ENCODE peak calls at places on chromosomes 12 and 14, in nine cellular contexts. Q is neural crest cell, A is AG10803, J is OCI-LY7, R is HepG2, S is pancreas, H is tibial nerve, P is ovary, T is GM20000. W is an unnamed sample.

GRCh38 chr14:64970776-64971451 is 1.2 kb downstream of the RAB15 start:
- DNase-seq in Q (no peak), A (peak; percentile 31), J (no peak), R (no peak), S (no peak), H (no peak), P (no peak), T (no peak), W (no peak)

GRCh38 chr12:6167327-6168280 is 32.6 kb upstream of the CD9 start:
- DNase-seq in Q (no peak), A (peak; percentile 89), J (no peak), R (peak; percentile 30), S (no peak), H (peak; percentile 70), P (peak; percentile 36), T (peak; percentile 83), W (no peak)

GRCh38 chr12:30902001-30902400 is 24.5 kb upstream of the TSPAN11 start:
- DNase-seq in Q (no peak), A (peak; percentile 54), J (no peak), R (no peak), S (no peak), H (no peak), P (no peak), T (no peak), W (no peak)

GRCh38 chr12:7019043-7019569 is 830 bp upstream of the LPCAT3 start:
- DNase-seq in Q (no peak), A (no peak), J (no peak), R (no peak), S (no peak), H (no peak), P (no peak), T (no peak), W (no peak)

GRCh38 chr12:66288121-66288520 is 14.2 kb upstream of the HELB start:
- DNase-seq in Q (no peak), A (no peak), J (no peak), R (no peak), S (no peak), H (no peak), P (no peak), T (no peak), W (no peak)

GRCh38 chr12:15276088-15276698 is 46.1 kb upstream of the PTPRO start:
- DNase-seq in Q (peak; percentile 58), A (peak; percentile 36), J (peak; percentile 14), R (peak; percentile 11), S (no peak), H (peak; percentile 69), P (peak; percentile 33), T (no peak), W (no peak)

GRCh38 chr12:57173089-57173488 is 25.7 kb upstream of the LRP1-AS start:
- DNase-seq in Q (peak; percentile 37), A (no peak), J (peak; percentile 24), R (peak; percentile 51), S (no peak), H (no peak), P (no peak), T (peak; percentile 68), W (no peak)

GRCh38 chr12:15757553-15758255 is 31.5 kb downstream of the EPS8 start:
- DNase-seq in Q (no peak), A (peak; percentile 91), J (no peak), R (peak; percentile 15), S (no peak), H (no peak), P (peak; percentile 27), T (no peak), W (no peak)

GRCh38 chr14:97458302-97459137 is 661.3 kb downstream of the VRK1 start:
- DNase-seq in Q (peak; percentile 32), A (peak; percentile 3), J (no peak), R (no peak), S (peak; percentile 25), H (no peak), P (no peak), T (peak; percentile 18), W (no peak)

GRCh38 chr12:65125247-65125646 is 4.1 kb upstream of the WIF1 start:
- DNase-seq in Q (no peak), A (no peak), J (no peak), R (no peak), S (no peak), H (no peak), P (no peak), T (no peak), W (no peak)

GRCh38 chr12:118259079-118259478 is 113.6 kb downstream of the TAOK3 start:
- DNase-seq in Q (no peak), A (no peak), J (no peak), R (no peak), S (no peak), H (no peak), P (no peak), T (no peak), W (no peak)

GRCh38 chr12:117036046-117036445 is 63.2 kb downstream of the TESC start:
- DNase-seq in Q (no peak), A (no peak), J (no peak), R (no peak), S (peak; percentile 37), H (no peak), P (no peak), T (no peak), W (no peak)

GRCh38 chr14:102223682-102224081 is 81.3 kb downstream of the MOK start:
- DNase-seq in Q (no peak), A (no peak), J (no peak), R (no peak), S (no peak), H (no peak), P (no peak), T (no peak), W (no peak)

GRCh38 chr12:131105736-131106356 is 152.1 kb downstream of the ADGRD1 start:
- DNase-seq in Q (no peak), A (no peak), J (no peak), R (no peak), S (no peak), H (no peak), P (no peak), T (no peak), W (no peak)

GRCh38 chr14:84420236-84420635 is 1109.7 kb upstream of the FLRT2 start:
- DNase-seq in Q (no peak), A (no peak), J (no peak), R (no peak), S (no peak), H (no peak), P (no peak), T (no peak), W (no peak)

GRCh38 chr12:108369736-108370396 is 30.8 kb upstream of the CMKLR1 start:
- DNase-seq in Q (no peak), A (no peak), J (no peak), R (no peak), S (no peak), H (no peak), P (no peak), T (no peak), W (no peak)

DNA sequence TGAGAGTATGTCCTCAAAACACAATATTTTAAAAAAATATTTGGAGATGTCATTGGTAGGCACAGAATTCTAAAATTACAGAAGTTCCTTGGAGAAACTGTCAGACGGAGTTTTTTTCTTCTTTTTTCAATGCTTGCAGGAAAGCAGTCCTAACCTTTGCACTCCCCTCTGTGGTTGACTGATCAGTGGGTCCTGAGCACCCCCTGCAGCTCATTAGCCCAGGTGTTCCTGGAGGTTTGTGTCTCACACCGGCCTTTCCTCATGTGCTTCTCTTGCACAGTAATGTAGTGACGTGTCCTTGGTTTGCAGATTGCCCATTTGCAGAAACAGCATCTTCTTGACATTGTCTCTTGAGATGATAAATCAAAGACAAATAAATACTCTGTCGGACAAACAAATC is 513.0 kb downstream of the TMEM121 start:
- DNase-seq in Q (no peak), A (no peak), J (no peak), R (no peak), S (peak; percentile 28), H (no peak), P (no peak), T (peak; percentile 9), W (peak; percentile 24)
- TF ChIP-seq CTCF in Q (no peak), A (no peak), J (no peak), R (no peak), S (no peak), H (no peak), P (no peak), T (peak; percentile 34), W (no peak)

GRCh38 chr12:53159195-53159834 is 21.2 kb upstream of the ZNF740 start:
- DNase-seq in Q (peak; percentile 89), A (peak; percentile 73), J (peak; percentile 92), R (peak; percentile 77), S (peak; percentile 79), H (peak; percentile 96), P (peak; percentile 87), T (peak; percentile 89), W (peak; percentile 78)
- TF ChIP-seq CTCF in Q (peak; percentile 97), A (peak; percentile 99), J (peak; percentile 99), R (peak; percentile 99), S (peak; percentile 88), H (peak; percentile 96), P (peak; percentile 89), T (peak; percentile 98), W (peak; percentile 13)

GRCh38 chr14:24816011-24816928 is 182.3 kb upstream of the GZMB start:
- DNase-seq in Q (no peak), A (peak; percentile 25), J (no peak), R (peak; percentile 100), S (peak; percentile 60), H (no peak), P (no peak), T (no peak), W (no peak)

GRCh38 chr14:24818823-24819341 is 184.9 kb upstream of the GZMB start:
- DNase-seq in Q (no peak), A (no peak), J (no peak), R (no peak), S (no peak), H (no peak), P (no peak), T (no peak), W (no peak)

GRCh38 chr14:24816929-24817637 is 183.1 kb upstream of the GZMB start:
- DNase-seq in Q (no peak), A (no peak), J (no peak), R (peak; percentile 98), S (peak; percentile 74), H (no peak), P (no peak), T (no peak), W (no peak)

GRCh38 chr14:24818054-24818822 is 184.2 kb upstream of the GZMB start:
- DNase-seq in Q (no peak), A (no peak), J (no peak), R (peak; percentile 99), S (peak; percentile 17), H (no peak), P (no peak), T (no peak), W (no peak)

DNA sequence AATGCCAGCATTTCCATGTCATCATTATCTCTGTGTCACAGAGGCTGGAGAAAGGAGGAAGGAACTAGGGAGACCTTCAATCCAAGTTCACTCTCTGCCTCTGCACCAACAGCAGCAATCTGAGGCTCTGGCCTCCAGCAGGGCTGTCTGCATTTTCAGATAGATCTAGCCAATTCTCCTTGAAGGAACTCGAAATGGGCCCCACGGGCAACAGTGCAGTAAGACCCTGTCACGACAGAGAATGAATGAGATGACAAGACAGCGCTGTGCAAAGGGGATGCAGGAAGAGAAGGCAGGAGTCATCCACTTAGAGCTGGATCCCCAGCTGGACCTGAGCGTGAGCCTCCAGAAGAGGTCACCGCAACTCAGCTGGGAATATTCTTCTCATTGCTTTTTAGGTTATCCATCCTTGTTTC is 183.7 kb upstream of the GZMB start:
- DNase-seq in Q (no peak), A (peak; percentile 56), J (no peak), R (no peak), S (no peak), H (no peak), P (no peak), T (no peak), W (no peak)
- TF ChIP-seq CTCF in Q (peak; percentile 29), A (peak; percentile 76), J (no peak), R (peak; percentile 81), S (no peak), H (no peak), P (no peak), T (no peak), W (no peak)

GRCh38 chr14:69708586-69709169 is 58.3 kb upstream of the SRSF5 start:
- DNase-seq in Q (peak; percentile 51), A (no peak), J (peak; percentile 71), R (peak; percentile 41), S (no peak), H (no peak), P (no peak), T (no peak), W (no peak)
- TF ChIP-seq CTCF in Q (peak; percentile 47), A (peak; percentile 14), J (peak; percentile 76), R (peak; percentile 50), S (no peak), H (no peak), P (no peak), T (no peak), W (no peak)